ENCODE peak calls at places on chromosome X, in six cellular contexts. G, W, C, R, K and Z are unnamed samples.

GRCh38 chrX:56759736-56760409 is 30.8 kb downstream of the NBDY start:
- DNase-seq in G (no peak), W (no peak), C (no peak), R (no peak), K (peak), Z (no peak)

GRCh38 chrX:74421181-74422028 is at the start of gene SLC16A2:
- DNase-seq in G (no peak), W (peak), C (peak), R (peak), K (peak), Z (peak)

GRCh38 chrX:124737771-124738170 is 391.4 kb downstream of the SH2D1A start:
- DNase-seq in G (no peak), W (no peak), C (no peak), R (peak), K (no peak), Z (no peak)

GRCh38 chrX:44896566-44897186 is 23.7 kb downstream of the KDM6A start:
- DNase-seq in G (no peak), W (no peak), C (no peak), R (no peak), K (no peak), Z (no peak)

GRCh38 chrX:23699636-23700194 is 32.4 kb downstream of the PRDX4 start:
- DNase-seq in G (no peak), W (no peak), C (peak), R (peak), K (no peak), Z (peak)

GRCh38 chrX:102765217-102765616 is 44.7 kb downstream of the GPRASP3 start:
- DNase-seq in G (no peak), W (no peak), C (no peak), R (no peak), K (no peak), Z (no peak)

GRCh38 chrX:10045327-10046000 is 78.3 kb downstream of the CLDN34 start:
- DNase-seq in G (no peak), W (no peak), C (no peak), R (no peak), K (no peak), Z (no peak)

GRCh38 chrX:110509778-110510510 is 151.3 kb downstream of the RTL9 start:
- DNase-seq in G (no peak), W (no peak), C (no peak), R (peak), K (no peak), Z (no peak)

GRCh38 chrX:1421433-1422134 is 29.7 kb upstream of the SLC25A6 start:
- DNase-seq in G (no peak), W (no peak), C (peak), R (no peak), K (peak), Z (no peak)

GRCh38 chrX:2145672-2146412 is 354.9 kb downstream of the DHRSX start:
- DNase-seq in G (no peak), W (no peak), C (no peak), R (no peak), K (no peak), Z (no peak)

GRCh38 chrX:65667503-65668355 is at the start of gene MSN:
- DNase-seq in G (no peak), W (no peak), C (peak), R (peak), K (peak), Z (peak)

GRCh38 chrX:69387559-69388487 is 116.3 kb upstream of the NALF2 start:
- DNase-seq in G (no peak), W (peak), C (peak), R (peak), K (no peak), Z (peak)

GRCh38 chrX:71514367-71515038 is 18.4 kb upstream of the OGT start:
- DNase-seq in G (peak), W (no peak), C (peak), R (no peak), K (no peak), Z (no peak)

GRCh38 chrX:103782640-103783039 is 6.0 kb downstream of the PLP1 start:
- DNase-seq in G (no peak), W (no peak), C (no peak), R (peak), K (no peak), Z (no peak)

GRCh38 chrX:139448996-139449395 is 81.5 kb upstream of the F9 start:
- DNase-seq in G (no peak), W (no peak), C (no peak), R (no peak), K (no peak), Z (no peak)

GRCh38 chrX:81291996-81292395 is 90.1 kb downstream of the SH3BGRL start:
- DNase-seq in G (no peak), W (no peak), C (no peak), R (no peak), K (no peak), Z (no peak)

GRCh38 chrX:154653048-154653401 is 354 bp downstream of the CTAG2 start:
- DNase-seq in G (no peak), W (no peak), C (no peak), R (no peak), K (peak), Z (no peak)

GRCh38 chrX:101803451-101803850 is 128.4 kb downstream of the ZMAT1 start:
- DNase-seq in G (no peak), W (no peak), C (no peak), R (peak), K (no peak), Z (no peak)

GRCh38 chrX:109533631-109534030 is 3.0 kb upstream of the NXT2 start:
- DNase-seq in G (no peak), W (no peak), C (no peak), R (no peak), K (no peak), Z (no peak)

GRCh38 chrX:97452283-97452682 is 568.6 kb downstream of the RPA4 start:
- DNase-seq in G (no peak), W (no peak), C (no peak), R (no peak), K (no peak), Z (no peak)

DNA sequence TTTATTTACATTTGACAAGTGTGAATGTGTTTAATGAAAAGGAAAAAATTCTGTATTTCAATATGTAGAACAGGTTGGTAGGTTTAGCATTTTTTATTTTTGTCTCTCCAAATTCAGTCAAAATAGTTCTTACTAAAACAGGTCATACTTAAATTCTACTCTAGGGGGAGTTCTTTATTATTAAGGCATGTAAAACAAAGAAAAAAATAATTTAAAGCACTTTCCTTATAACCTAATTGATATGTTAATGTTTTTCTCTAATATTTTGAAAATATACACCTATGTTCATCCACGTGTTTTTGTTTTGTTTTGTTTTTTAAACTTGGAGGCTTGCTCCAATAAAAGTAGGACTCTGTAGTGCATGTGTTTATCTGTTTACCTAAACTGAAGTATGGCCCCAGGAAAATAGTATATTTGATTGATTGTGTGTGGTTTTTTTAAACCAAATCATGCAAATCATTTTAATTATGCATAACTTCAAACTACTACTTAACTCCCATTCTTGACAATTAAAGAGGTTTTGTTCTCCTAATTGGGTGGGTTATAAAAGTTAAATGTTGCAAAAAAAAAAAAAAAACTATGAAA is 562.7 kb downstream of the RPA4 start:
- DNase-seq in G (no peak), W (no peak), C (no peak), R (no peak), K (no peak), Z (no peak)
- TF ChIP-seq CTCF in G (peak), W (peak), C (no peak), R (peak), K (no peak), Z (no peak)

GRCh38 chrX:107451754-107452153 is 2.3 kb downstream of the FRMPD3 start:
- DNase-seq in G (no peak), W (no peak), C (no peak), R (peak), K (no peak), Z (no peak)

GRCh38 chrX:107450823-107451509 is 1.5 kb downstream of the FRMPD3 start:
- DNase-seq in G (no peak), W (no peak), C (no peak), R (peak), K (no peak), Z (no peak)

GRCh38 chrX:107447642-107448041 is 1.8 kb upstream of the FRMPD3 start:
- DNase-seq in G (no peak), W (no peak), C (no peak), R (no peak), K (no peak), Z (no peak)

GRCh38 chrX:107449490-107450175 is at the start of gene FRMPD3:
- DNase-seq in G (no peak), W (no peak), C (no peak), R (peak), K (no peak), Z (no peak)

DNA sequence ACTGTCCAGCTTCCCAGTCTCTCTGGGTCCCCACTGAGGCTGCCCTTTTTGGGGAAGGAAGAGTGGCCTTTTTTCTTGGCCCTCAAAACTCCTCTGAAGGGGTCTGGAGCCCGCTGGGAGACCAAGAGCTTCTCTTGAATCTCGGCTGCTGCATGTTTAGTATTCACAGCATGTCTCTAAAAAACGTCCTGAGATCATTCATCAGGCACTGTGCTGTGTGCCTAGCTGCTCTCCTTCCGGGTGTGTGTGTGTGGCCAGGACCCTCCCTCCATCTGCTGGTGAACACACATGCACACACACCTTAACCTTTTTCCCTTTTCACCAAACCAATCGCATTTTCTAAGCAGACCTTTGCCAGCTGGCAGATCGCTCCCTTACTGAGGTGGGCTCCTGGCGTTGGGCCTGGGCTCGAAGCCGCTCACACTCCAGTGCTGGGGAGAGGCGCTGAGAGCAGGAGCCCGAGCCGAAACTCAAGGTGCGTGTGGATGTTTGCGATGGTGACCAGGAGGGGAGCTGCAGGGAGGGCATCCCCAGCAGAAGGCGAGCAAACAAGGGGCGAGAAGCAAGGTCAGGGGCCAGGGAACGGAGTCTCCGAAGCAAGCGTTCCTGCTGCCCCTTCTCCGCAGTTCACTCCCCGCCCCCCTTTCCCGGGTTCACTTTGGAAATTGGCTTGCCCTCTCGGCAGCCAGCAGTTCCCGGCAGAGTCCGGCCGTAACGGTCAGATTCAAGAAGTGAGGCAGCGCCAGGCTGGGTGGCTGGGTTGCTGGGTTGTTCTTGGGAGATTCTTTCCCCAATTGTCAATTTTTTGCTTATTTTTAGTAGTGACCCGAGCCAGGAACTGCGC is 605 bp upstream of the FRMPD3 start:
- DNase-seq in G (no peak), W (no peak), C (no peak), R (peak), K (peak), Z (no peak)
- TF ChIP-seq CTCF in G (no peak), W (no peak), C (no peak), R (peak), K (no peak), Z (no peak)

DNA sequence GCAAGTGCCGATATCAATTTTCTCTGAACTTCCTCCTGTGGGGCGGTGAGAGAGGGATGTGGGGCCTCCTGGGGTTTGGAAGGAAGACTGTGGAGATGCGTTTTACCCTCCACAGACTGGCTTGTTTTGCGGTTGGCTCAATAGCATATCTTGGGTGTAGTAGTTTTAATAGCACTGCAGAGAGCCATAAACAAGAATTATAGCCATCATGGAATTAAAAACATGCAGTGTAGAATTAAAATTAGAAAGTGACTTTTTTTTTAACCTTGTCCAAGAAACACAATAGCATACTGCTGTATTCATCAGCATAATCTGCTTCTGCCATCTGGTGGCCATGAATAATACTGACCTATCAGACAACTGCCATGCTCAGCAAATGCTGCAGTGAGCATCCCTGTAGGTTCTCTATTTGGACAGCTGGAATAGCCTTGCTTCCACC is 47.3 kb upstream of the SCML1 start:
- DNase-seq in G (peak), W (peak), C (peak), R (peak), K (no peak), Z (no peak)
- TF ChIP-seq CTCF in G (peak), W (peak), C (peak), R (peak), K (peak), Z (no peak)

GRCh38 chrX:11755724-11756123 is 2.3 kb upstream of the MSL3 start:
- DNase-seq in G (no peak), W (no peak), C (no peak), R (no peak), K (no peak), Z (no peak)

GRCh38 chrX:11754958-11755645 is 2.9 kb upstream of the MSL3 start:
- DNase-seq in G (no peak), W (no peak), C (no peak), R (no peak), K (no peak), Z (no peak)

GRCh38 chrX:11757397-11757728 is 674 bp upstream of the MSL3 start:
- DNase-seq in G (no peak), W (no peak), C (no peak), R (no peak), K (no peak), Z (no peak)

GRCh38 chrX:11757729-11758399 is at the start of gene MSL3:
- DNase-seq in G (no peak), W (no peak), C (peak), R (peak), K (peak), Z (peak)

DNA sequence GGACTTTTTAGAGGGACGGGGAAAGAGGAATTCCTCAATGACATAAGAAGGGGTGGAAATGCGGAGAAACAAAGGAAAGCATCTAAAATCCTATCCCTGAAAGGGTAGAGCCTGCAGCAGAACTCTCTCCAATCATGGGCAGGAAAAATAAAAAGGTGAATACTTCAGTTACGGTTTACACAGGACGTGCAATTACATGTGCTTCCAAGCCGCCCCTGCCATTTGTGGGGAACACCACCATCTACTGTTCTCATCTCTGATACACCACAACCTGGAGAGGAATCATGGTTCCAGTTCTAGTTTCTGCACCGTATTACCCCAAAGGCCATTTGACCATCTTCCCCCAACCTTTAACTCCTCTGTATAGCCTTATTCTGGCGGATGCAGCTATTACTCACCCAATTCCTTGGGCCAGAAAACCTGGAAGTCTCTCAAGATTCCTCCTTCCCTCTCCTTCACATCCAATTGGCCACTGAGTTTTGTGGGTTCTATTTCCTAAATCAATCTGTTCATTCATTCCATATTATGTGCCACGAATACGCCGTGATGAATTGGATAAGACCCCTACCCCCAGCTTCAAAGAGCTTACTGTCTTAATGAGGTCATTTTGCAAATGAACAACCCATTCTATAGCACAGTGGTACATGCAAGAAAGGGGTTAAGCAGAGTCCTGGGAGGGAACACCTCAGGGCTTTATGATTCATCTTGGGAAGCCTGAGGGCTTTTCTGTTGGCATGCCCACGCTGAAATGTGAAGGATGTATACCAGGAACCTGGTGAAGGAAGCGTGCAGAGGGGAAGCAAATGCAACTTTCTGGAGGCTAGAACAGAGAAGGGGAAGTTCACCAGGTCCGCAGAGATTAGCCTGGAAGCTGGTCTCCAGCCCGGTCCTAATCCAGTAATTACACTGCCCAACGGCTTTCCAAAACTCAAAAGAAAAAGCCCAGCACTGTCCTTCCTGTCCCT is 1.4 kb upstream of the MSL3 start:
- DNase-seq in G (no peak), W (no peak), C (no peak), R (no peak), K (no peak), Z (no peak)
- TF ChIP-seq CTCF in G (peak), W (no peak), C (no peak), R (no peak), K (no peak), Z (no peak)

DNA sequence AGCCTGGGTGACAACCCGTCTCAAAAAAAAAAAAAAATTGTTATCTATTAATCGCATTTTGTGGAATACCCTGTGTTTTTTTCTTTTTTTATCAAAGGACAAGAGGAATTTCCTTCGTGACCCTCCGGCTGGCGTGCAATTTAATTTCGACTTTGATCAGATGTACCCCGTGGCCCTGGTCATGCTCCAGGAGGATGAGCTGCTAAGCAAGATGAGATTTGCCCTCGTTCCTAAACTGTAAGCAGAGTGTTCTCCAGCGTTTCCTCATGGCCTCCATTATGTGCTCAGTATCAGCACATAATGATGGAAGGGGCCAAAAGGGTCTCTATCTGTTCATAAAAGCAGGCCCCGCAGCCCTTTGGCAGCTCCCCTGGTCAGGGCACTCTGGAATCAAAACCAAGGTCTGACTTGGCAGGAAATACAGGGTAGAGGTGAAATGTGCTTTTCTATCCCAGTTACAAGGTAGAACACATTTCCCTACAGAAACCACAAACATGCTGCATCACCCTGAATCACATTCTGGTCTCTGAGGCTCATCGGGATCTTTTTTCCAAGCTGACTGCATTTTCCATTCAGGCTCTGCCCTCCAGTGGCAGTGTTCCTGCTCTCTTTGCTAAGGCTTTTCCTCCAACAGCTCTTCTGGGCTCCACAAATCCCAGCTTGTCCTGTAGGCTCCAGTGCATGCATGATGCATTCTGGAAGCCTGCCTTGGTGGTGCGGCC is 24.4 kb downstream of the SYAP1 start:
- DNase-seq in G (no peak), W (peak), C (no peak), R (no peak), K (no peak), Z (no peak)
- TF ChIP-seq CTCF in G (no peak), W (peak), C (no peak), R (no peak), K (no peak), Z (no peak)